ENCODE peak calls at places on chromosomes 7 and 10, in four cellular contexts. O is NCI-H1694 treated with DMSO at 0.1 percent for 48 hours, Y is heart right ventricle, P is GM18507. M is an unnamed sample.

GRCh38 chr7:39602351-39602750 is 21.0 kb upstream of the RALA start:
- DNase-seq in O (no peak), Y (no peak), P (no peak), M (no peak)

GRCh38 chr7:84237533-84238173 is 43.1 kb upstream of the SEMA3A start:
- DNase-seq in O (no peak), Y (no peak), P (no peak), M (no peak)

GRCh38 chr7:95951997-95952795 is 179.8 kb downstream of the DYNC1I1 start:
- DNase-seq in O (no peak), Y (no peak), P (no peak), M (no peak)

GRCh38 chr10:111822661-111823060 is 360.9 kb downstream of the GPAM start:
- DNase-seq in O (no peak), Y (no peak), P (no peak), M (no peak)

GRCh38 chr7:73973091-73973490 is 54.9 kb upstream of the ELN start:
- DNase-seq in O (no peak), Y (peak), P (no peak), M (no peak)

GRCh38 chr7:79951415-79951814 is 183.2 kb upstream of the GNAI1 start:
- DNase-seq in O (no peak), Y (no peak), P (no peak), M (no peak)

GRCh38 chr10:3192856-3193635 is 20.5 kb upstream of the PITRM1 start:
- DNase-seq in O (peak), Y (no peak), P (peak), M (peak)

GRCh38 chr7:19964198-19964597 is 190.8 kb upstream of the TMEM196 start:
- DNase-seq in O (no peak), Y (no peak), P (no peak), M (no peak)

GRCh38 chr10:77907900-77908717 is 18.4 kb downstream of the DLG5 start:
- DNase-seq in O (no peak), Y (no peak), P (no peak), M (no peak)

GRCh38 chr10:63266337-63267327 is 133.5 kb downstream of the NRBF2 start:
- DNase-seq in O (no peak), Y (no peak), P (no peak), M (no peak)

GRCh38 chr7:151818674-151819519 is 58.0 kb downstream of the PRKAG2 start:
- DNase-seq in O (no peak), Y (no peak), P (no peak), M (no peak)

GRCh38 chr7:138328215-138328614 is 131.8 kb upstream of the TRIM24 start:
- DNase-seq in O (no peak), Y (no peak), P (no peak), M (no peak)

GRCh38 chr10:109956454-109957091 is 33.3 kb upstream of the XPNPEP1 start:
- DNase-seq in O (no peak), Y (no peak), P (peak), M (peak)

GRCh38 chr10:102612964-102613275 is 31.4 kb upstream of the TRIM8 start:
- DNase-seq in O (no peak), Y (no peak), P (no peak), M (peak)

GRCh38 chr7:81478664-81479063 is 291.2 kb downstream of the HGF start:
- DNase-seq in O (no peak), Y (no peak), P (no peak), M (no peak)

GRCh38 chr7:27863866-27864265 is 123.9 kb downstream of the TAX1BP1 start:
- DNase-seq in O (no peak), Y (no peak), P (no peak), M (no peak)

GRCh38 chr10:103968441-103969391 is 1.8 kb downstream of the SLK start:
- DNase-seq in O (no peak), Y (no peak), P (no peak), M (no peak)

GRCh38 chr10:112904000-112904399 is 46.0 kb upstream of the TCF7L2 start:
- DNase-seq in O (no peak), Y (no peak), P (no peak), M (no peak)

GRCh38 chr10:119872860-119873671 is 423 bp upstream of the MCMBP start:
- DNase-seq in O (peak), Y (peak), P (peak), M (peak)

GRCh38 chr7:15921576-15921975 is 235.1 kb upstream of the MEOX2 start:
- DNase-seq in O (no peak), Y (no peak), P (no peak), M (no peak)

GRCh38 chr10:26251925-26252324 is 35.4 kb downstream of the GAD2 start:
- DNase-seq in O (no peak), Y (no peak), P (no peak), M (no peak)

GRCh38 chr7:66930341-66930740 is 9.3 kb downstream of the TMEM248 start:
- DNase-seq in O (no peak), Y (no peak), P (no peak), M (no peak)

GRCh38 chr7:16098058-16098457 is 323.3 kb downstream of the CRPPA start:
- DNase-seq in O (no peak), Y (no peak), P (no peak), M (no peak)

GRCh38 chr7:15345216-15345615 is 216.6 kb downstream of the AGMO start:
- DNase-seq in O (no peak), Y (no peak), P (no peak), M (no peak)

GRCh38 chr10:30185916-30186315 is 126.5 kb upstream of the JCAD start:
- DNase-seq in O (no peak), Y (no peak), P (no peak), M (no peak)

GRCh38 chr10:90167174-90168064 is 466.0 kb downstream of the KIF20B start:
- DNase-seq in O (no peak), Y (no peak), P (no peak), M (no peak)

GRCh38 chr7:69577221-69577620 is 21.1 kb upstream of the AUTS2 start:
- DNase-seq in O (peak), Y (no peak), P (no peak), M (no peak)

M was measured in CD8-positive, alpha-beta memory T cell.